ENCODE peak calls at places on chromosomes 1 and 21, in seven cellular contexts. F is H54; Y is activated naive CD4-positive, alpha-beta T cell; I is C1 segment of cervical spinal cord; P is stimulated activated CD4-positive, alpha-beta T cell treated with anti-CD3 and anti-CD28 coated beads, Interleukin-4, amount 100 ng/mL, for 48 hours; Q is globus pallidus; L is NCI-H2029 treated with DMSO at 0.1 percent for 48 hours. U is an unnamed sample.
A peak's percentile ranks its signal among the peaks of the same experiment; 100 is the strongest.

GRCh38 chr1:113388621-113389355 is 1.5 kb upstream of the MAGI3 start:
- DNase-seq in F (peak; percentile 23), Y (no peak), I (no peak), P (no peak), Q (no peak), L (no peak), U (peak; percentile 10)

GRCh38 chr1:44012941-44013609 is 18.2 kb downstream of the SLC6A9 start:
- DNase-seq in F (no peak), Y (no peak), I (peak; percentile 62), P (no peak), Q (peak; percentile 76), L (no peak), U (no peak)

GRCh38 chr1:66752000-66752592 is at the start of gene DYNLT5:
- DNase-seq in F (no peak), Y (no peak), I (peak; percentile 56), P (no peak), Q (peak; percentile 39), L (no peak), U (no peak)

GRCh38 chr21:40768056-40768455 is 78.9 kb downstream of the DSCAM start:
- DNase-seq in F (no peak), Y (no peak), I (no peak), P (no peak), Q (no peak), L (no peak), U (no peak)

GRCh38 chr1:72891976-72892375 is 609.6 kb upstream of the NEGR1 start:
- DNase-seq in F (no peak), Y (no peak), I (no peak), P (no peak), Q (no peak), L (no peak), U (no peak)

GRCh38 chr1:104294259-104294658 is 544.6 kb downstream of the AMY1C start:
- DNase-seq in F (no peak), Y (no peak), I (no peak), P (no peak), Q (no peak), L (no peak), U (no peak)

GRCh38 chr21:18285379-18285778 is 40.7 kb downstream of the CHODL start:
- DNase-seq in F (no peak), Y (no peak), I (no peak), P (no peak), Q (no peak), L (no peak), U (no peak)

GRCh38 chr1:27141266-27142003 is 13.5 kb downstream of the SLC9A1 start:
- DNase-seq in F (no peak), Y (no peak), I (no peak), P (no peak), Q (no peak), L (peak; percentile 65), U (no peak)

GRCh38 chr1:184022651-184023050 is 14.9 kb downstream of the COLGALT2 start:
- DNase-seq in F (no peak), Y (no peak), I (no peak), P (no peak), Q (no peak), L (no peak), U (no peak)

GRCh38 chr21:43984905-43985689 is 27.0 kb upstream of the TRAPPC10 start:
- DNase-seq in F (no peak), Y (no peak), I (no peak), P (no peak), Q (no peak), L (no peak), U (peak; percentile 22)

GRCh38 chr1:85992756-85993155 is 163.8 kb downstream of the COL24A1 start:
- DNase-seq in F (no peak), Y (no peak), I (no peak), P (no peak), Q (no peak), L (no peak), U (peak; percentile 71)

GRCh38 chr1:244371294-244372141 is 80.2 kb downstream of the ADSS2 start:
- DNase-seq in F (no peak), Y (no peak), I (no peak), P (no peak), Q (no peak), L (no peak), U (peak; percentile 65)

GRCh38 chr1:91537281-91538069 is 36.8 kb downstream of the CDC7 start:
- DNase-seq in F (no peak), Y (no peak), I (no peak), P (no peak), Q (no peak), L (no peak), U (no peak)

GRCh38 chr1:16048573-16049189 is 5.1 kb downstream of the CLCNKB start:
- DNase-seq in F (no peak), Y (peak; percentile 37), I (no peak), P (no peak), Q (no peak), L (peak; percentile 36), U (no peak)

GRCh38 chr1:84862810-84863251 is 30.2 kb downstream of the LPAR3 start:
- DNase-seq in F (no peak), Y (peak; percentile 16), I (no peak), P (no peak), Q (no peak), L (no peak), U (peak; percentile 84)